ENCODE peak calls at places on chromosomes 7 and 10, in five cellular contexts. N is body of pancreas, X is brain microvascular endothelial cell, T is BE2C, O is upper lobe of left lung. P is an unnamed sample.

GRCh38 chr7:67408109-67408508 is 411.5 kb downstream of the TYW1 start:
- DNase-seq in N (no peak), X (no peak), T (no peak), O (no peak), P (no peak)

GRCh38 chr10:81838950-81839349 is 36.0 kb upstream of the NRG3 start:
- DNase-seq in N (no peak), X (peak; percentile 10), T (no peak), O (no peak), P (peak; percentile 36)

GRCh38 chr7:24717694-24718320 is 39.5 kb downstream of the GSDME start:
- DNase-seq in N (no peak), X (no peak), T (no peak), O (peak; percentile 46), P (no peak)

GRCh38 chr7:118858651-118859149 is 634.2 kb downstream of the ANKRD7 start:
- DNase-seq in N (peak; percentile 17), X (no peak), T (no peak), O (peak; percentile 76), P (no peak)

GRCh38 chr7:40986351-40986873 is 716.5 kb downstream of the INHBA start:
- DNase-seq in N (no peak), X (peak; percentile 89), T (no peak), O (no peak), P (no peak)

GRCh38 chr7:50857804-50858203 is 75.1 kb upstream of the GRB10 start:
- DNase-seq in N (peak; percentile 40), X (no peak), T (no peak), O (no peak), P (no peak)

GRCh38 chr10:98433881-98434732 is 12.6 kb downstream of the HPS1 start:
- DNase-seq in N (no peak), X (peak; percentile 53), T (no peak), O (peak; percentile 54), P (peak; percentile 18)

GRCh38 chr7:140525741-140526140 is 46.4 kb upstream of the MKRN1 start:
- DNase-seq in N (no peak), X (no peak), T (no peak), O (no peak), P (peak; percentile 51)

GRCh38 chr10:60044221-60044620 is 137.9 kb upstream of the CCDC6 start:
- DNase-seq in N (no peak), X (peak; percentile 61), T (no peak), O (no peak), P (no peak)

DNA sequence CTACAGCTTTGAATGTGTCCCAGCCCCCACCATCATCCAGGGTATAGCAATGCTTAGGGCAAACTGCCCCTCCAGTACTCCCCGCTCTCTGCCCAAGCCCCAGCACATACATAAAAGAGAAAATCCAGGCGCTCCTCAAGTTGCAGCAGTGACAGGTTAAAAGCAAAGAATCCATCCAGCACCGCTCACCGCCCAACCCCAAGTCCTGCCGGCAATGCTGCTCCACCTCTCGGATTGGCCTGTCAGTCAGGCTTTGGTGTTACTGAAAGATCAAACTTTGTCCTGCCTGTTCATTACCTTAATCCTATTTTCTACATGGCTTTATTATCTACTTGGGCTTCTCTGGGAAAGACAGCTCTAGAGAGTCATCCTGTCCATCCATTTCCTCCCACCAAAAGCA is 31.9 kb downstream of the DPCD start:
- DNase-seq in N (no peak), X (no peak), T (no peak), O (no peak), P (no peak)
- TF ChIP-seq CTCF in N (no peak), X (no peak), T (no peak), O (no peak), P (no peak)

GRCh38 chr7:123580406-123581161 is 21.0 kb upstream of the ASB15 start:
- DNase-seq in N (peak; percentile 32), X (peak; percentile 59), T (peak; percentile 40), O (no peak), P (peak; percentile 40)
- TF ChIP-seq CTCF in N (peak; percentile 37), X (peak; percentile 93), T (peak; percentile 95), O (no peak), P (peak; percentile 68)

GRCh38 chr7:18894155-18894554 is 223.3 kb downstream of the TWIST1 start:
- DNase-seq in N (no peak), X (no peak), T (no peak), O (no peak), P (no peak)
- TF ChIP-seq CTCF in N (no peak), X (no peak), T (peak; percentile 52), O (no peak), P (no peak)

GRCh38 chr7:74452748-74453320 is 872 bp upstream of the GTF2IRD1 start:
- DNase-seq in N (peak; percentile 59), X (no peak), T (no peak), O (no peak), P (no peak)
- TF ChIP-seq CTCF in N (no peak), X (no peak), T (no peak), O (no peak), P (no peak)

GRCh38 chr10:108208732-108209131 is 1044.2 kb upstream of the SORCS1 start:
- DNase-seq in N (no peak), X (no peak), T (no peak), O (no peak), P (no peak)

GRCh38 chr10:108203905-108204527 is 1039.5 kb upstream of the SORCS1 start:
- DNase-seq in N (no peak), X (no peak), T (peak; percentile 18), O (no peak), P (no peak)

GRCh38 chr10:108208038-108208437 is 1043.5 kb upstream of the SORCS1 start:
- DNase-seq in N (no peak), X (no peak), T (no peak), O (no peak), P (no peak)

DNA sequence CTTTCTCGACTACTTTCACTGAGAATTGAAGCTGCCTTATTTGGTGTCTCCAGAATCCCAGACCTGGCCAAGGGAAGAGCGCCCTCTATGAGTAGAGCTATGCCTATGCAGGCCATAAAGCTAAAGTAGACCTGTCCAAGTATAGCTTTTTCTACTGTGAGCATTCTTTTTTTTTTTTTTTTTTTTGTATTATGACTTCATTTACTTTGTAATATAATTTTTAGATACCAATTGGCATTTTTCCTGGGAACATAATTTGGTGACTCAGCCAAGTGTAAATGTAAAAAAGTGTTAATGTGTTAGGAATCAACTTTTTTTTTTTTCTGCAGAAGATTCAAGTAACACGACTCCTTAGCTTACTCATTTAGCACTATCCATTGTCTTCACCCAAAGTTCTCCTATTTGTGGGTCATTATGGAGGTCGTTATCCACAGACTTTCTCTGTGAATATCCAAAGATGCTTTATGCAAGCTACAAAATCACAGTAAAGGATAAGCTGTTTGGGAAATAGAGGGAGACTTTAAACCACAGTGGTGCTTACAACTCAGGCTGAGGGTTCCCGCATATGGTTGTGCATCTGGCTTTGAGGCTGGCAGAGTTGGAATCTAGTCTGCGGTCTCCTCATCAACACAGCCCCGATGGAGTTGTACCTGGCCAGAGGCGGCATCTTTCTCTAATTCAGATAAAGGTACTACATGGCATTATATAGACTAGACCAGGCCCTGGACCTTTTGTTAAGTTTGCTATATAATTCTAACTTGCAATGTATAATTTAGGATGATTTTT is 1040.2 kb upstream of the SORCS1 start:
- DNase-seq in N (peak; percentile 9), X (no peak), T (peak; percentile 49), O (no peak), P (no peak)
- TF ChIP-seq CTCF in N (peak; percentile 69), X (peak; percentile 65), T (peak; percentile 89), O (no peak), P (no peak)

DNA sequence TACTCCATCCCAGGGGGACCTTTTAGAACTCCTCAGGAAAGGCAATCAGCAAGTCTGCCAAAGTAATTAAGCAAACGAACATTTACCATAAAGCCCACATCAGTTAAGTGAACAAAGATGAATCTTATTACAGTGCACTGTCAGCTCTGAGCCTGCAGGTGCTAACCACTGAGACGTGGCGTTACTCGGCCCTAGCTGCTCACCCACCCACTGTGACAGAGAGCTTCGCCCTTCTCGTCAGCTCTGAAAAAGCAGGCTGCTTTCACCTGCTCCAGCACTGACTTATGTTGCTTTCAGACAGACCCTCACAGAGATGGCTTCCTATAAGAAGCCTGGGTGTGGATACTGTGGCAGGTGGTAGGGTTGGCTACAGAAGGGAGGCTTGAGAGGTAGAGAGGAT is 57.7 kb upstream of the KCNIP2 start:
- DNase-seq in N (no peak), X (no peak), T (no peak), O (no peak), P (no peak)
- TF ChIP-seq CTCF in N (no peak), X (no peak), T (no peak), O (no peak), P (no peak)

GRCh38 chr7:36280840-36281812 is 108.5 kb upstream of the ANLN start:
- DNase-seq in N (peak; percentile 72), X (peak; percentile 88), T (peak; percentile 78), O (peak; percentile 79), P (peak; percentile 86)
- TF ChIP-seq CTCF in N (no peak), X (peak; percentile 23), T (no peak), O (no peak), P (no peak)

DNA sequence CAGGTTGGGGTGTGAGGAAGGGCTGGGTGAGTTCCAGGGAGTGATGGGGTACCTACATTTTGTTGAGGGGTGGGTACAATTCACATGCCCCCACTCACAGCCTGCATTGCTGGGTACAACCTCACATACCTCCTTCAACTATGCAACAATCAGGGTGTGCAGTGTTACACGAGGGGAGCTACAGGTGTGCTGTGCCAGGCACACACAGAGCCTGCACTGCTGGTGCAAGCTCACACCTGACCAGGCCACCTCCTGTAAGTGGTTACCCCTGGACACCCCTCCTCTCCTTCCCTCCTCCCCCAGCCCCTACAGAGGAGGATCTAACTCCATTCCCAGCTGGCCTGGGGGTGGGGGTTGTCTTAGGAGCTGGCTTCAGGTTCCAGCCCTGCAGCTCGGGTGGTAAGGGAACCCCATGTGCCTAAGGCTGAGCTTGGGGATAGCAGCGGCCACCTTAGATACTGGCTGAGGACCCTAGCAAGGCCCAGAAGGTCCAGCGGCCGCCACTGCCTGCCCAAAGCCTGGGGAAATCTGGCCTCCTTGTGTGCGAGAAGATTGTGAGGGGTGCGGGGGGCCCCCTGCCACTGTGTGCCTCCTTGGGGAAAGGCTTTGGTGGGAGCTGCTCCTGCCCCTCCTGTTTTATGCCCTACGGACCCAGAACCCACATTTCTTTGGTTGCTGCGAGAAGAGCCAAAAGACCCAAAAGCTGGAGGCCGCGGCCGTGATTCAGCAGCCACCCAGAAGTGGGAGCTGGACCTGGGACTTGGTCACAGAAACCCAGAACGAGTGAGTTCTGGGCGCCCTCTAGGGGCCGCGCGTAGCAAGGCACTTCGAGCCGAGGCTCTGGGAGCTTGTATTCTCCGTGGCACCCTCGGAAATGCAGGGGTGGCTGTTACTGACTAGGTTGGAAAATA is 10.8 kb downstream of the TLX1 start:
- DNase-seq in N (peak; percentile 84), X (peak; percentile 71), T (peak; percentile 85), O (peak; percentile 97), P (peak; percentile 83)
- TF ChIP-seq CTCF in N (peak; percentile 96), X (peak; percentile 98), T (peak; percentile 89), O (peak; percentile 88), P (peak; percentile 72)

DNA sequence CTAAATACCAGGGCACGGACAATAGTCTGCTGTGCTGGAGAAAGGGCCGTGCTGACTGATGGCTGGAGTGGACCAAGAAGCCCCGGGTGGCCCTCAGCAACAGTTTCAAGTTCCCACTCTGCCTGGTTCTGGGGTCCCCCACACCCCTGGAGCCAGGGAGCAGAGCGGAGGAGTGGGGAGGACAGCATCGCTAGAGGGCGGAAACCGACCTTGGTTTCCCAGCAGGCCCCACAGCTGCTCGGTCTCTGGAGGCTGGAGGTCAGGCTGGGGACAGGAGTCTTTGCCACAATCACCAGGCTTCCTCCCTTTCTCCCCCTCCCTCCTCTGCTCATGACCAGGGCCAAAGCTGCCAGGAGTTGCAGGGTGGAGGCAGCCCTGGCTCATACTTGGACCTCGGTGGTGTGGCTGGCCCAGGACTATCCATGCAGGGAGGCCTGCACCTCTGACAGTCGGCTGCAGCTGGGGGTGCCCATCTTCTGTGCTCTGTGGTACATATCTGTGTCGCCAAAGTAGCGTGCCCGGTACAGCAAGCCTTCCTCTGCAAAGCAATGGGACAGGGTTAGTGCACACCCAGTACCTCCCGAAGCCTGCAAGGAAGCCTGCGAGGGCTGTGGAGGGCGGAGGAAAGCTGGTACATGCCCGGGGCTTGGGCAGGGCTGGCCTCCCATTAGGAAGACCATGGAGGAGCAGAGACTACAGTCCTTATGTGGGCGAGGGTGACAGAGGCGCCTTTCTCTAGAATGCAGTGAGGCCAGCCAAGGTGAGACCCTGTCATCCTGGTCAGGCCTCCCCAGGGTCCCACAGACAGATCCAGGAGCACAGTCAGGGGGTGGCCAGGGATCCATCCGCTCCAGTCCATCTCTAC is 19.1 kb downstream of the DNAJB12 start:
- DNase-seq in N (peak; percentile 90), X (peak; percentile 68), T (peak; percentile 87), O (no peak), P (peak; percentile 57)
- TF ChIP-seq CTCF in N (no peak), X (peak; percentile 36), T (peak; percentile 35), O (no peak), P (peak; percentile 4)